ENCODE peak calls at places on chromosome 4, in seven cellular contexts. A, J, W, I, G, O and U are unnamed samples.

GRCh38 chr4:163107754-163108153 is 58.9 kb downstream of the NAF1 start:
- DNase-seq in A (no peak), J (peak; percentile 20), W (peak; percentile 63), I (no peak), G (no peak), O (no peak), U (no peak)

GRCh38 chr4:169906104-169906503 is 120.1 kb downstream of the MFAP3L start:
- DNase-seq in A (no peak), J (no peak), W (no peak), I (no peak), G (no peak), O (no peak), U (peak; percentile 60)

GRCh38 chr4:114077610-114078009 is 98.2 kb upstream of the ARSJ start:
- DNase-seq in A (no peak), J (no peak), W (peak; percentile 92), I (no peak), G (no peak), O (no peak), U (no peak)

GRCh38 chr4:189285377-189285776 is 655.3 kb upstream of the FRG1 start:
- DNase-seq in A (no peak), J (no peak), W (no peak), I (no peak), G (no peak), O (no peak), U (no peak)

GRCh38 chr4:71711044-71711984 is 72.6 kb downstream of the GC start:
- DNase-seq in A (no peak), J (no peak), W (no peak), I (no peak), G (no peak), O (no peak), U (no peak)

GRCh38 chr4:77593101-77593500 is 12.5 kb upstream of the CXCL13 start:
- DNase-seq in A (no peak), J (no peak), W (no peak), I (no peak), G (no peak), O (no peak), U (no peak)

GRCh38 chr4:43379001-43379400 is 486.5 kb downstream of the GRXCR1 start:
- DNase-seq in A (no peak), J (no peak), W (no peak), I (no peak), G (no peak), O (no peak), U (no peak)

GRCh38 chr4:155602351-155603140 is 64.1 kb upstream of the GUCY1A1 start:
- DNase-seq in A (no peak), J (no peak), W (no peak), I (no peak), G (no peak), O (no peak), U (no peak)

GRCh38 chr4:151013491-151013890 is 1.6 kb downstream of the LRBA start:
- DNase-seq in A (no peak), J (peak; percentile 51), W (peak; percentile 19), I (no peak), G (no peak), O (no peak), U (no peak)

GRCh38 chr4:97984545-97985131 is 158.6 kb downstream of the STPG2 start:
- DNase-seq in A (no peak), J (peak; percentile 4), W (peak; percentile 33), I (no peak), G (no peak), O (no peak), U (peak; percentile 42)
- TF ChIP-seq CTCF in A (no peak), J (no peak), W (peak; percentile 43), I (no peak), G (no peak), O (no peak), U (peak; percentile 56)

DNA sequence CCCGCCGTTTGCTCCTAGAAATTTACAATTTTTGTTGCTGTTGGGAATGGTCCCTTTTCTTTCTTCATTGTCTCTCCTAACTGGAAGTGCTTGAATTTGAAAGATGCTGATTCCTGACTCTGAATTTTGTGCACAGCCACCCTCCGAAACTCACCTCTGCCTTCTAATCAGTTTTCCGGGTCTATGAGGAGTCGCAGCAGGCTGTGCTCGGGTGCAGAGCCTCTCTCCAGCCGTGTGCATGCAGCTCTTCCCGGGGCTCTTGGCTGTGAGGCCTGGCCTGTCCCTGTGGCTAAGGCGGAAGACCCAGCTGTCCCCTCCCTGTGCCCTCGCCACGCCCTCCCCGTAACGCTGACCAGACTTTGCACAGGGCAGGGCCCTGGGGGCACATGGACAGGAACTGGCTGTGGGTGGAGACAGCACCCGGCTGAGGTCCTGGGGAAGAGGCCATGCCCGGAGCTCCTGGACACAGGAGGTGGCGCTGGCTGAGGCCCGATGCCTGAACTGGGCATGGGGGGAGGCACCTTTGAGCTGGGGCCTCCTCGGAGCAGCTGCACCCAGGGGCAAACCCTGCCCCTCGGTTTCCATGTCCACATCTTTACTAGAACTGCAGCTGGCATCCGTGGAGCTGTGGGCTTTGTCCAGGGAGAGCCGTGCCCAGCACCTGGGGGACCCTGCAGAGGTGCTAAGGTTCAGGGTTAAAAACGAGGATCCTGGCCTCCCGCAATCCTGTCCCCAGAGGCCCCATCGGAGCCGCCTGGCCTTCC is 32.6 kb upstream of the SPON2 start:
- DNase-seq in A (peak; percentile 23), J (no peak), W (no peak), I (peak; percentile 29), G (peak; percentile 8), O (no peak), U (peak; percentile 12)
- TF ChIP-seq POLR2A in A (no peak), J (no peak), W (no peak), I (no peak), G (no peak), O (no peak), U (no peak)

GRCh38 chr4:98786866-98787265 is 128.5 kb upstream of the TSPAN5 start:
- DNase-seq in A (no peak), J (peak; percentile 54), W (peak; percentile 32), I (no peak), G (no peak), O (no peak), U (no peak)
- TF ChIP-seq CTCF in A (no peak), J (peak; percentile 53), W (no peak), I (no peak), G (no peak), O (no peak), U (peak; percentile 17)

DNA sequence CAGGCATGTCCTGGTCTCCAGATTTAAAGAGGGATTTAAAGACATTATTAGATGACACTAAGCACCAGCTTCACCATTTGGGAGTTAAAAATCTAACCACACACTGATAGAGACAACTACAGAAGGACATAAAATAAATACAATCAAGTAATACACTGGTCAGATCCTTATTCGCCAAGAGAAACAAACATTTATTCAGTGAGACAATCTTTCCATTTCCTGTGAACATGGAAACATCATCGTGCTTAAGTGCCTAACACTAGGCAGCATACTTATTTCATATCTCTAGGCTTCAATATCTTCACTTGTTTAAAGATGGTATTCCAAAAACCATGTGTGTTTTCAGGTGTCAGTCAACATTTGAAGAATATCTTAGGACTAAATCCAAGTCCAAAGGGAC is 103.6 kb downstream of the AREG start:
- DNase-seq in A (no peak), J (no peak), W (peak; percentile 54), I (no peak), G (no peak), O (no peak), U (no peak)
- TF ChIP-seq POLR2A in A (no peak), J (no peak), W (no peak), I (no peak), G (no peak), O (no peak), U (no peak)

GRCh38 chr4:6333301-6334202 is 63.9 kb downstream of the WFS1 start:
- DNase-seq in A (no peak), J (peak; percentile 59), W (no peak), I (no peak), G (no peak), O (no peak), U (peak; percentile 38)
- TF ChIP-seq CTCF in A (no peak), J (peak; percentile 78), W (peak; percentile 46), I (no peak), G (no peak), O (peak; percentile 14), U (peak; percentile 66)

DNA sequence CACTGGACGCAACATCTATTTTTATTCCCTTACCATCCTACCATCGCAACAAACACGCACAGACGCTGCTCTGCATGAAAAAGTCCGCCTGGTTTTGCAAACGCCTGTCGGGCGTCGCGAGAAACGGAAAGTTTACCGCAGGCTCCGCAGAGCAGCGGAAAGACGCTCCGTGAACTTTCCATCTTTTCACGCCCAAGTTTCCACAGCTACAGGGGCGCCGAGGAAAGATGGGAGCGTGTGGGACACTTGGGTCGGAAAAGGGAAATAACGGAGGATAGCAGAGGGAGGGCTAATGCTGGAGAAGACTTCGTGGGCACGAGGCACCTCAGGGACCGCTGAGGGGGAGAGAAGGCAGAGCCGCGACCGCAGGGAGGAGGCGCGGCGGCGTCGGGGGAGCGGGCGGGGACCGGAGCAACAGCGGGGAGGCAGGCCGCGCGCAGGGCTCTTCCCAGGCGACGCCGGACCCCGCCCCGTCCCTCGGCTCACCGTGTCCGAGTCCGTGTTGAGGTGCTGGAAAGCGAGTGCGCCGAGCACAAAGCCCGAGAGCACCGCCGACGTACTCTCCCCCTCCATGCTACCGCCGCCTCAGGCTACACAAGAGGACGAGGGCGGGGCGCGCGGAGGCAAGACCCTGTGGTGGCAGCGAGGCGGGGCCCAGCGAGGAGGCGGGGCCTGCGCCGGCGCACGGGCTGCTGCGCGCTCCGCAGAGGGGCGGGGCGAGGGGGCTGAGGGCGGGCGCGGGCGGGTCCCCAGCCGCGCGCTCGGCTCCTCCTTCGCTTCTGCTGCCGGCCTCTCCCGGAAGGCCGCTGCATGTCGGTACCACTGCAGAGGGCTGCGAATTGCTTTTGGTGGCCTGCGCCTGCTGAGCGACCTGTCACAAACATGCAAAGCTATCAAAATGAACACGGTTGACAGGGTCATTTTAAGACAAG is at the start of gene ABRAXAS1:
- DNase-seq in A (peak; percentile 94), J (peak; percentile 97), W (peak; percentile 96), I (peak; percentile 95), G (peak; percentile 91), O (peak; percentile 45), U (peak; percentile 98)
- TF ChIP-seq POLR2A in A (peak; percentile 94), J (peak; percentile 84), W (peak; percentile 91), I (peak; percentile 87), G (peak; percentile 87), O (peak; percentile 93), U (peak; percentile 63)

GRCh38 chr4:157314906-157315305 is 94.4 kb downstream of the GRIA2 start:
- DNase-seq in A (no peak), J (no peak), W (no peak), I (no peak), G (no peak), O (no peak), U (no peak)

GRCh38 chr4:157315968-157316367 is 95.4 kb downstream of the GRIA2 start:
- DNase-seq in A (no peak), J (no peak), W (peak; percentile 47), I (no peak), G (no peak), O (no peak), U (no peak)

GRCh38 chr4:157312702-157313101 is 92.2 kb downstream of the GRIA2 start:
- DNase-seq in A (no peak), J (no peak), W (no peak), I (no peak), G (no peak), O (no peak), U (no peak)
- TF ChIP-seq CTCF in A (no peak), J (no peak), W (no peak), I (no peak), G (no peak), O (no peak), U (no peak)